ENCODE peak calls at places on chromosomes 16 and 17, in four cellular contexts. U, L, D and K are unnamed samples.

GRCh38 chr17:78759203-78759968 is 22.7 kb downstream of the CYTH1 start:
- DNase-seq in U (no peak), D (peak; percentile 69), L (no peak), K (peak; percentile 63)

GRCh38 chr17:2420131-2420530 is 19.3 kb upstream of the MNT start:
- DNase-seq in D (no peak), L (no peak), U (no peak), K (no peak)

GRCh38 chr16:81283044-81283443 is 31.7 kb upstream of the GAN start:
- DNase-seq in L (no peak), U (no peak), D (no peak), K (no peak)

GRCh38 chr16:29849505-29849904 is 13.5 kb downstream of the CDIPT start:
- DNase-seq in D (no peak), U (no peak), L (no peak), K (no peak)

GRCh38 chr17:65170839-65171238 is 33.7 kb downstream of the RGS9 start:
- DNase-seq in L (no peak), U (no peak), D (no peak), K (no peak)

GRCh38 chr17:2909164-2909852 is 113.1 kb downstream of the RAP1GAP2 start:
- DNase-seq in L (no peak), D (no peak), U (no peak), K (no peak)

GRCh38 chr16:80058236-80058635 is 457.7 kb upstream of the MAF start:
- DNase-seq in U (no peak), L (no peak), D (no peak), K (no peak)

GRCh38 chr16:28549301-28549899 is 4.3 kb upstream of the SGF29 start:
- DNase-seq in L (peak; percentile 29), D (no peak), U (no peak), K (no peak)

GRCh38 chr17:7855643-7856080 is 796 bp downstream of the TMEM88 start:
- DNase-seq in L (no peak), D (peak; percentile 21), U (no peak), K (no peak)

GRCh38 chr17:27009087-27009486 is 284.8 kb upstream of the WSB1 start:
- DNase-seq in L (no peak), D (no peak), U (no peak), K (no peak)

GRCh38 chr16:76535-77272 is 1.3 kb upstream of the MPG start:
- DNase-seq in D (no peak), L (peak; percentile 60), U (no peak), K (no peak)

GRCh38 chr17:57186231-57187019 is 69.9 kb upstream of the MSI2 start:
- DNase-seq in D (no peak), L (no peak), U (no peak), K (no peak)

GRCh38 chr16:90047714-90048346 is 28.6 kb upstream of the DBNDD1 start:
- DNase-seq in D (no peak), L (no peak), U (peak; percentile 28), K (no peak)

GRCh38 chr17:31690118-31690517 is 168.9 kb downstream of the COPRS start:
- DNase-seq in U (no peak), L (no peak), D (no peak), K (no peak)

GRCh38 chr16:85057212-85057889 is 29.8 kb downstream of the KIAA0513 start:
- DNase-seq in L (no peak), U (no peak), D (no peak), K (no peak)

GRCh38 chr17:34610038-34610437 is 30.7 kb downstream of the TMEM132E start:
- DNase-seq in L (no peak), D (no peak), U (no peak), K (no peak)

GRCh38 chr17:5587431-5588032 is 3.2 kb upstream of the NLRP1 start:
- DNase-seq in D (peak; percentile 53), U (peak; percentile 72), L (peak; percentile 75), K (peak; percentile 26)

GRCh38 chr17:65047939-65048338 is 8.6 kb downstream of the GNA13 start:
- DNase-seq in U (no peak), D (no peak), L (no peak), K (no peak)

GRCh38 chr17:41724476-41725030 is 9.9 kb downstream of the HAP1 start:
- DNase-seq in L (no peak), D (no peak), U (no peak), K (no peak)

GRCh38 chr17:59105852-59106462 is 723 bp downstream of the TRIM37 start:
- DNase-seq in L (peak; percentile 64), D (peak; percentile 75), U (no peak), K (peak; percentile 77)

GRCh38 chr17:45129426-45129939 is 2.8 kb downstream of the PLCD3 start:
- DNase-seq in L (no peak), D (no peak), U (no peak), K (no peak)

GRCh38 chr16:57685633-57686032 is 9.0 kb upstream of the DRC7 start:
- DNase-seq in L (no peak), D (no peak), U (no peak), K (no peak)

GRCh38 chr16:79071424-79071823 is 529.1 kb downstream of the MAF start:
- DNase-seq in L (no peak), D (no peak), U (no peak), K (no peak)

GRCh38 chr16:68083861-68084503 is 1.2 kb upstream of the NFATC3 start:
- DNase-seq in U (no peak), L (no peak), D (no peak), K (no peak)

GRCh38 chr16:67773099-67773498 is 33.3 kb downstream of the RANBP10 start:
- DNase-seq in D (no peak), U (no peak), L (no peak), K (no peak)

GRCh38 chr17:7262192-7263070 is at the start of gene CLDN7:
- DNase-seq in U (no peak), L (no peak), D (no peak), K (no peak)

GRCh38 chr16:24580665-24581064 is 41.3 kb downstream of the RBBP6 start:
- DNase-seq in D (no peak), U (peak; percentile 24), L (peak; percentile 29), K (no peak)

GRCh38 chr16:87951550-87952538 is 610 bp downstream of the BANP start:
- DNase-seq in D (peak; percentile 43), U (no peak), L (no peak), K (peak; percentile 36)

GRCh38 chr16:78524066-78524595 is 424.7 kb downstream of the WWOX start:
- DNase-seq in U (no peak), D (no peak), L (no peak), K (no peak)

GRCh38 chr17:69561462-69561861 is 147.0 kb downstream of the MAP2K6 start:
- DNase-seq in D (no peak), U (no peak), L (no peak), K (no peak)

GRCh38 chr17:76134911-76135809 is 5.9 kb downstream of the FOXJ1 start:
- DNase-seq in U (no peak), L (no peak), D (no peak), K (no peak)

GRCh38 chr16:21223787-21224186 is 9.7 kb upstream of the ANKS4B start:
- DNase-seq in L (no peak), U (no peak), D (no peak), K (no peak)

GRCh38 chr16:73996624-73997339 is 299.8 kb upstream of the PSMD7 start:
- DNase-seq in U (no peak), D (no peak), L (no peak), K (no peak)